ENCODE peak calls at places on chromosome 22, in seven cellular contexts. S is activated T-cell treated with anti-CD3 and anti-CD28 coated beads, Interleukin-2, amount 50 U/mL, for 72 hours; L is amniotic epithelial cell; D is NCI-H446; E is CD8-positive, alpha-beta memory T cell; W is Peyer's patch; G is ovary. F is an unnamed sample.

GRCh38 chr22:22507743-22508273 is 734 bp downstream of the ZNF280B start:
- DNase-seq in S (no peak), L (no peak), D (no peak), E (no peak), W (no peak), G (no peak), F (peak; percentile 1)

GRCh38 chr22:49667236-49667635 is 160.4 kb downstream of the BRD1 start:
- DNase-seq in S (no peak), L (no peak), D (no peak), E (no peak), W (peak; percentile 38), G (peak; percentile 10), F (no peak)

GRCh38 chr22:30667486-30668305 is at the start of gene DUSP18:
- DNase-seq in S (peak; percentile 91), L (peak; percentile 70), D (peak; percentile 89), E (peak; percentile 96), W (peak; percentile 92), G (peak; percentile 95), F (peak; percentile 91)

GRCh38 chr22:48979482-48979881 is 848.2 kb downstream of the BRD1 start:
- DNase-seq in S (no peak), L (no peak), D (no peak), E (no peak), W (no peak), G (no peak), F (no peak)

GRCh38 chr22:40597541-40598453 is 38.7 kb downstream of the MRTFA start:
- DNase-seq in S (no peak), L (peak; percentile 53), D (no peak), E (no peak), W (no peak), G (no peak), F (no peak)

GRCh38 chr22:20013382-20013871 is 3.2 kb downstream of the ARVCF start:
- DNase-seq in S (peak; percentile 62), L (peak; percentile 36), D (no peak), E (peak; percentile 59), W (peak; percentile 39), G (peak; percentile 67), F (peak; percentile 70)

GRCh38 chr22:39016592-39016991 is 2.5 kb downstream of the APOBEC3C start:
- DNase-seq in S (no peak), L (no peak), D (no peak), E (no peak), W (no peak), G (no peak), F (no peak)

GRCh38 chr22:46951973-46952372 is 189.5 kb downstream of the TBC1D22A start:
- DNase-seq in S (no peak), L (no peak), D (no peak), E (no peak), W (no peak), G (no peak), F (no peak)

GRCh38 chr22:40627612-40628011 is 8.9 kb downstream of the MRTFA start:
- DNase-seq in S (no peak), L (no peak), D (no peak), E (no peak), W (no peak), G (no peak), F (no peak)

GRCh38 chr22:44363214-44363979 is 50.6 kb upstream of the SHISAL1 start:
- DNase-seq in S (no peak), L (peak; percentile 87), D (no peak), E (peak; percentile 38), W (peak; percentile 24), G (peak; percentile 95), F (peak; percentile 98)

GRCh38 chr22:40922484-40923303 is 28.5 kb upstream of the RBX1 start:
- DNase-seq in S (no peak), L (peak; percentile 63), D (peak; percentile 51), E (no peak), W (no peak), G (no peak), F (peak; percentile 76)

GRCh38 chr22:24051568-24051967 is 40.5 kb downstream of the CABIN1 start:
- DNase-seq in S (no peak), L (no peak), D (no peak), E (no peak), W (no peak), G (no peak), F (no peak)